ENCODE peak calls at places on chromosome 1, in eight cellular contexts. K is HFF-Myc, B is fibroblast of villous mesenchyme, J is kidney epithelial cell, F is SK-N-SH, I is HL-60, A is hepatocyte, V is A673. Y is an unnamed sample.
A peak's percentile ranks its signal among the peaks of the same experiment; 100 is the strongest.

GRCh38 chr1:4970532-4970931 is 316.1 kb downstream of the AJAP1 start:
- DNase-seq in V (no peak), F (no peak), A (no peak), I (no peak), B (no peak), K (no peak), J (no peak), Y (no peak)

GRCh38 chr1:65470766-65471165 is 50.3 kb downstream of the LEPR start:
- DNase-seq in A (no peak), V (peak; percentile 7), B (no peak), K (no peak), I (no peak), J (no peak), F (no peak), Y (peak; percentile 12)

GRCh38 chr1:180027949-180028445 is 73.4 kb downstream of the CEP350 start:
- DNase-seq in K (no peak), B (peak; percentile 92), F (no peak), I (peak; percentile 43), A (no peak), J (no peak), V (no peak), Y (no peak)

GRCh38 chr1:151606384-151606783 is 5.5 kb upstream of the SNX27 start:
- DNase-seq in A (peak; percentile 73), I (peak; percentile 26), V (no peak), J (peak; percentile 67), F (no peak), K (no peak), B (no peak), Y (peak; percentile 87)

GRCh38 chr1:79839882-79840281 is 833.4 kb upstream of the ADGRL4 start:
- DNase-seq in A (no peak), K (no peak), B (no peak), I (no peak), J (no peak), V (no peak), F (no peak), Y (no peak)

GRCh38 chr1:106727171-106727570 is 329.3 kb upstream of the PRMT6 start:
- DNase-seq in J (no peak), V (peak; percentile 14), A (no peak), B (no peak), F (no peak), K (no peak), I (no peak), Y (no peak)

GRCh38 chr1:8283058-8283884 is 34.6 kb upstream of the SLC45A1 start:
- DNase-seq in A (no peak), F (no peak), V (no peak), I (peak; percentile 34), J (no peak), K (no peak), B (peak; percentile 4), Y (no peak)

GRCh38 chr1:210252621-210253041 is 20.0 kb downstream of the SERTAD4 start:
- DNase-seq in K (no peak), B (no peak), F (peak; percentile 38), A (peak; percentile 51), V (no peak), I (no peak), J (no peak), Y (no peak)

DNA sequence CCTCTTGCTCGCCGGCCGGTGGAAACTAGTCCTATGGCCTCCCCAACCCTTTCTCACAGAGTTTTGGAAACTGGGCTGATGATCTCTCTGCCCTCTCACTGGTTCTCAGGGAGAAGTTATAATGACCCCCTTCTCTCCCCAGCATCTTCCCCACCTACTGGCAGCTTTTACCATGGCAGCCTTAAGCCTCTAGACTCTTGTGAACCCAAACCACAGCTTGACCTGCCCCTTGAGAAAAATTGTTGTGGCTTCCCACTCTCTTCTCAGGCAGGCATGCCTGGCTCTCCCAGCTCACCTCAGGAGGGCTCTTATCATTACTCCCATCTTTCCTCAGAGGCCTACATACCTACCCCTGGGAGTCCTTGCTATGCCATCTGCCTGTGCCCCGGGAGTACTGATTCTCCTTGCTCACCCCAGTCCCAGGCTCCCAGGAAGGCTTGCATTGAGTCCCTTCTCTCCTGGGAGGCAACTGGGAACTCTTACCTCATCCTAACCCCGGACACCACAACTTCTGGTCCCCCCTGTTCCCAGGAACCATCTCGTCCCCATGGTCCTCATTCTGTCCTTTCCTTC is 1.6 kb downstream of the NSUN4 start:
- DNase-seq in A (peak; percentile 16), K (no peak), F (peak; percentile 26), V (peak; percentile 46), I (peak; percentile 12), J (no peak), B (peak; percentile 71), Y (no peak)
- TF ChIP-seq CTCF in A (peak; percentile 8), K (peak; percentile 44), F (peak; percentile 36), V (peak; percentile 32), I (peak; percentile 40), J (peak; percentile 50), B (peak; percentile 46), Y (peak; percentile 61)

GRCh38 chr1:239386453-239387303 is at the start of gene CHRM3:
- DNase-seq in J (no peak), V (no peak), A (peak; percentile 75), I (peak; percentile 52), F (peak; percentile 89), B (no peak), K (no peak), Y (no peak)
- H3K4me3 ChIP-seq in J (peak within 1 kb of the TSS; percentile 64), V (no peak within 1 kb of the TSS), A (peak within 1 kb of the TSS; percentile 63), I (peak within 1 kb of the TSS; percentile 30), F (peak within 1 kb of the TSS; percentile 51), B (no peak within 1 kb of the TSS), K (peak within 1 kb of the TSS; percentile 19), Y (peak within 1 kb of the TSS; percentile 55)

GRCh38 chr1:40662151-40662550 is 3.3 kb downstream of the RIMS3 start:
- DNase-seq in K (no peak), V (no peak), A (no peak), J (no peak), I (no peak), F (no peak), B (no peak), Y (no peak)
- TF ChIP-seq CTCF in K (no peak), V (no peak), A (no peak), J (no peak), I (no peak), F (no peak), B (no peak), Y (no peak)

DNA sequence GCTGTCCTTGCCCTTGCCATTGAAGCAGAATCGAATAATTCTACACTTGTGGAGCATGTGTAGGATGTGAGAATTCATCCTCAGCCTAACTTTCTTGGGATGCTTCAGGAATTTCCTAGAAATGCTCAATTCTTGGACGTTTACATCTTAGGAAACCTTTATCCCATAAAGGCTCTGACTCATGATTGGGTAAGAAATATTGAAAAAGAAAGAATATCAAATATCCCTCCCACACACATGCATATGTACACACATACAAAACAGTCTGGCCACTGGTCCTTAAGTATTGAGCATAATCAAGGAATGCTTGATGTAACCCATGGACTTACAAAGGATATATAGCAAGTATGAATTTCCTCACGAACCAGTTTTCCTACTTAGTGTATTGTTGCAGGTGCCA is 83.9 kb upstream of the IPO9 start:
- DNase-seq in A (no peak), I (no peak), K (no peak), B (peak; percentile 86), V (no peak), F (no peak), J (no peak), Y (no peak)
- H3K4me3 ChIP-seq in A (no peak overlapping the region), I (no peak overlapping the region), K (no peak overlapping the region), B (no peak overlapping the region), V (no peak overlapping the region), F (no peak overlapping the region), J (no peak overlapping the region), Y (no peak overlapping the region)

DNA sequence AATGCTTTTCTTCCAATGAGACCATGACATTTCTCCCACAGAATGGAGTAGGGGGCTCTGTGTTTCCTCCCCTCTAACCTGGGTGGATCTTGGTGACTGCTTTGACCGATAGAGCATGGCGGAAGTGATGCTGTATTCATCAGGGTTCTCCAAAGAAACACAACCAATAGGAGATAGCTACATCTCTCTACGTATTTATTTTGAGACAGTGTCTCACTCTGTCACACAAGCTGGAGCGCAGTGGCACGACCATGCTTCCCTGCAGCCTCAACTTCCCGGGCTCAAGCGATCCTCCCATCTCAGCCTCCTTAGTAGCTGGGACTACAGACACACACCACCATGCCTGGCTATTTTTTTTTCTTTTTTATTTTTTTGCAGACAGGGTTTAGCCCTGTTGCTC is 29.5 kb upstream of the HNRNPU start:
- DNase-seq in I (no peak), A (no peak), F (no peak), J (no peak), B (no peak), V (no peak), K (no peak), Y (no peak)
- TF ChIP-seq CTCF in I (no peak), A (no peak), F (no peak), J (no peak), B (no peak), V (no peak), K (no peak), Y (no peak)

GRCh38 chr1:15620155-15620545 is 2.9 kb downstream of the DDI2 start:
- DNase-seq in B (peak; percentile 84), F (no peak), V (no peak), J (no peak), A (no peak), I (no peak), K (no peak), Y (no peak)
- H3K4me3 ChIP-seq in B (no peak overlapping the region), F (peak overlapping the region; percentile 5), V (no peak overlapping the region), J (no peak overlapping the region), A (no peak overlapping the region), I (no peak overlapping the region), K (peak overlapping the region; percentile 98), Y (no peak overlapping the region)

Y was measured in epithelial cell of proximal tubule.